ENCODE peak calls at places on chromosomes 13 and 19, in four cellular contexts. One of them, this sample, is unnamed.

GRCh38 chr13:64505511-64505910 is 2724.6 kb downstream of the PCDH9 start:
- DNase-seq in IMR-90: peak
- DNase-seq in H9: no peak
- DNase-seq in H1: no peak
- DNase-seq in this sample: no peak

GRCh38 chr13:74135306-74136088 is 1.3 kb upstream of the KLF12 start:
- DNase-seq in IMR-90: peak
- DNase-seq in H9: peak
- DNase-seq in H1: no peak
- DNase-seq in this sample: peak

GRCh38 chr13:99124695-99125334 is 75.8 kb upstream of the UBAC2 start:
- DNase-seq in IMR-90: peak
- DNase-seq in H9: no peak
- DNase-seq in H1: no peak
- DNase-seq in this sample: no peak

GRCh38 chr19:18529782-18530181 is 7.9 kb upstream of the ELL start:
- DNase-seq in IMR-90: no peak
- DNase-seq in H9: no peak
- DNase-seq in H1: no peak
- DNase-seq in this sample: no peak

GRCh38 chr13:83810136-83810535 is 72.1 kb downstream of the SLITRK1 start:
- DNase-seq in IMR-90: no peak
- DNase-seq in H9: no peak
- DNase-seq in H1: no peak
- DNase-seq in this sample: no peak

GRCh38 chr13:52617070-52618060 is 24.9 kb upstream of the HNRNPA1L2 start:
- DNase-seq in IMR-90: peak
- DNase-seq in H9: peak
- DNase-seq in H1: peak
- DNase-seq in this sample: peak

GRCh38 chr19:7888145-7888825 is at the start of gene LRRC8E:
- DNase-seq in IMR-90: peak
- DNase-seq in H9: peak
- DNase-seq in H1: no peak
- DNase-seq in this sample: peak

GRCh38 chr13:37138169-37138568 is 32.7 kb upstream of the CSNK1A1L start:
- DNase-seq in IMR-90: no peak
- DNase-seq in H9: peak
- DNase-seq in H1: peak
- DNase-seq in this sample: peak

GRCh38 chr19:6700586-6701316 is 19.7 kb downstream of the C3 start:
- DNase-seq in IMR-90: no peak
- DNase-seq in H9: no peak
- DNase-seq in H1: no peak
- DNase-seq in this sample: no peak

GRCh38 chr13:88895261-88895941 is 1224.2 kb downstream of the SLITRK5 start:
- DNase-seq in IMR-90: no peak
- DNase-seq in H9: no peak
- DNase-seq in H1: no peak
- DNase-seq in this sample: no peak

GRCh38 chr19:33402421-33403220 is 29.1 kb downstream of the CEBPG start:
- DNase-seq in IMR-90: no peak
- DNase-seq in H9: no peak
- DNase-seq in H1: no peak
- DNase-seq in this sample: no peak

GRCh38 chr19:14440049-14440448 is 6.9 kb downstream of the PKN1 start:
- DNase-seq in IMR-90: no peak
- DNase-seq in H9: no peak
- DNase-seq in H1: no peak
- DNase-seq in this sample: no peak

GRCh38 chr13:24063281-24063851 is 97.2 kb upstream of the SPATA13 start:
- DNase-seq in IMR-90: no peak
- DNase-seq in H9: no peak
- DNase-seq in H1: no peak
- DNase-seq in this sample: no peak

GRCh38 chr13:52779028-52779612 is 39.5 kb upstream of the CNMD start:
- DNase-seq in IMR-90: no peak
- DNase-seq in H9: no peak
- DNase-seq in H1: no peak
- DNase-seq in this sample: peak

GRCh38 chr19:2032296-2032941 is 16.9 kb upstream of the BTBD2 start:
- DNase-seq in IMR-90: peak
- DNase-seq in H9: peak
- DNase-seq in H1: no peak
- DNase-seq in this sample: no peak

GRCh38 chr13:93320942-93321341 is 94.3 kb downstream of the GPC6 start:
- DNase-seq in IMR-90: peak
- DNase-seq in H9: no peak
- DNase-seq in H1: no peak
- DNase-seq in this sample: no peak

GRCh38 chr13:20825476-20825875 is 51.7 kb upstream of the EEF1AKMT1 start:
- DNase-seq in IMR-90: peak
- DNase-seq in H9: no peak
- DNase-seq in H1: no peak
- DNase-seq in this sample: no peak

GRCh38 chr19:6613711-6614110 is 22.8 kb upstream of the CD70 start:
- DNase-seq in IMR-90: no peak
- DNase-seq in H9: no peak
- DNase-seq in H1: no peak
- DNase-seq in this sample: no peak

GRCh38 chr19:28482221-28482620 is 730.7 kb downstream of the UQCRFS1 start:
- DNase-seq in IMR-90: no peak
- DNase-seq in H9: peak
- DNase-seq in H1: peak
- DNase-seq in this sample: peak

GRCh38 chr19:34661357-34661756 is 15.6 kb downstream of the SCGB2B2 start:
- DNase-seq in IMR-90: no peak
- DNase-seq in H9: no peak
- DNase-seq in H1: no peak
- DNase-seq in this sample: no peak

GRCh38 chr19:11288349-11288748 is 7.6 kb upstream of the TSPAN16 start:
- DNase-seq in IMR-90: peak
- DNase-seq in H9: no peak
- DNase-seq in H1: no peak
- DNase-seq in this sample: no peak

GRCh38 chr13:94006271-94006670 is 473.2 kb downstream of the DCT start:
- DNase-seq in IMR-90: no peak
- DNase-seq in H9: no peak
- DNase-seq in H1: no peak
- DNase-seq in this sample: no peak

GRCh38 chr19:12364391-12365093 is 941 bp downstream of the ZNF442 start:
- DNase-seq in IMR-90: peak
- DNase-seq in H9: peak
- DNase-seq in H1: no peak
- DNase-seq in this sample: peak

GRCh38 chr13:101115762-101116161 is 300.5 kb downstream of the NALCN start:
- DNase-seq in IMR-90: no peak
- DNase-seq in H9: peak
- DNase-seq in H1: no peak
- DNase-seq in this sample: peak

DNA sequence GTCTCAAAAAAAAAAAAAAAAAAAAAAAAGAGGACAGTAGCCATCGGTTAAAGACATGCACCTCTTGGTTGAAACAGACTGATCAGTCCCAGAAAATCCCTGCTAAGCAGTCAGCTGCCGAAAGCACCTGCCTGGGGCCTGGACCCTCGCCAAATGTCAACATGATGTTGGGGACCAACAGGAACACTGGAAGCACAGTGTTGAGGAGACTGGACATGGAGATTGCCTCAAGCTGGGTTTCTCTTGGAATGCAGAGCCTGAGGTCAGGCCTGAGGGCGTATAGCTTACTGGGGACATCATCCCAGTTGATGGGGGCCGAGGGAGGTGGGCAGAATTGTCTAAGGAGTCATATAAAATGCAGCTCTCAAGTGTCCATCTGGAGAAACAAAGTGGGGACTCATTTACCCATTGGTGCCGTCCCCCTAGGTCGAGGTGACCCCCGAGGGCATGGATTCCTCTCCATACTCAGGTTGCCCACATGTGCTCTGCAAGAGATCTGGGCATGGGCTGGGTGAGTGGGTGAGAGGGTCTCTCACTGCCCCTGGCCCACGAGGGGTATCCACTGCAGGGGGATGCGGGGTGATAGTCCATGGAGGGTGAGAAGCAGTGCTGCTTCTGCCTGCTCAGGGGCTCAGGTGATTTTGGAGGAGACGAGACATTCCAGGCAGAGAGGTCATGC is 164.5 kb downstream of the URI1 start:
- DNase-seq in IMR-90: no peak
- DNase-seq in H9: no peak
- DNase-seq in H1: no peak
- DNase-seq in this sample: no peak
- H2BK15ac ChIP-seq in IMR-90: no peak
- H2BK15ac ChIP-seq in H9: no peak
- H2BK15ac ChIP-seq in H1: no peak
- H2BK15ac ChIP-seq in this sample: no peak

DNA sequence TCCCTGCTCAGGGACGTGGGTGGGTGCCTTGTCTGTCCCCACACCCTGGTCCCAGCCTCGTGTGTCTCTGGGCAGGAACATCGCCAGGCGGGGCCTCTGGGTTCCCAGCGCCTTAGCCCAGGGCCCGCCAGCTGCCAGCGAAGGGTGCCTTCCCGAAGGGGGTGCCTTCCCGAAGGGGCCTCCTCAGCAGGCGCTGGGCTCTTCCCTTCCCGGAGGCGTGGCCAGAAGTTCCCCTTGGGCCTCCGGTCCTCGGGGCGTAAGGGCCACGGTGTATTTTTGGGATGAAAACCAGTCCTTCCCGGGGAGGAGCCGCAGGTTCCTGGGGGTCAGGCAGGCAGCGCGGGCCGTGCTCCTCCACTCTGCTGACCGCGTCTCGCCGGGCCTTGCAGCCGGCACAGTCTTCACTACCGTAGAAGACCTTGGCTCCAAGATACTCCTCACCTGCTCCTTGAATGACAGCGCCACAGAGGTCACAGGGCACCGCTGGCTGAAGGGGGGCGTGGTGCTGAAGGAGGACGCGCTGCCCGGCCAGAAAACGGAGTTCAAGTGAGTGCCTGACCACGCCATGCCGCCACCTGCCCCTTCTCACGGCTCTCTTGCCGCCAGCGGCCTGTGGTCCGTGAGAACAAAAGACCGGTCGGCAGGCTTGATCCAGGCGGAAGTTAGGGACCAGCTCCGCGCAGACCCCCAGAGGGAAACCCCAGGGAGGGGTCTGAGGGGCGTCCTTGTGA is 6.9 kb downstream of the BSG start:
- DNase-seq in IMR-90: no peak
- DNase-seq in H9: no peak
- DNase-seq in H1: no peak
- DNase-seq in this sample: no peak
- H4K5ac ChIP-seq in IMR-90: no peak
- H4K5ac ChIP-seq in H9: no peak
- H4K5ac ChIP-seq in H1: no peak
- H4K5ac ChIP-seq in this sample: no peak

DNA sequence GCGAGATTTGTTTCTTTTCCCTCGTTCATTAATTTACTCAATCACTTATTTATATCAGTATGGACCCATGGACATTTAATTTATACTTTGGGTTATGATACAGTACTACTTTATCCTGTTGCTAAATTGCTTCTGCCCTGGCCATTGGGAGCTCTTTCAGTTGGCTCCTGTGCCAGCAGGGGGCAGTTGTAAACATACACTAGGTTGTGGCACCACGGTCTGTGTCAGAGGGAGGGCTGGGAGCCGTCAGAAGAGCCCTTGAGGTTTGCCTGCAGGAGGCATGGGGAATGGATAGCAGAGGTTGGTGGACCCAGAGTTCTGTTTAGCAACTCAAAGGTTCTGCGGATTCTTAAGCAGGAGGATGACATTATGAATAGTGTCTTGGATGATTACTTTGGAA is 94.3 kb downstream of the ERCC5 start:
- DNase-seq in IMR-90: no peak
- DNase-seq in H9: peak
- DNase-seq in H1: peak
- DNase-seq in this sample: peak
- H2BK15ac ChIP-seq in IMR-90: no peak
- H2BK15ac ChIP-seq in H9: no peak
- H2BK15ac ChIP-seq in H1: no peak
- H2BK15ac ChIP-seq in this sample: no peak

GRCh38 chr19:40412866-40413265 is 312 bp downstream of the PRX start:
- DNase-seq in IMR-90: no peak
- DNase-seq in H9: no peak
- DNase-seq in H1: no peak
- DNase-seq in this sample: no peak

GRCh38 chr19:40414536-40415535 is 1.7 kb upstream of the PRX start:
- DNase-seq in IMR-90: no peak
- DNase-seq in H9: no peak
- DNase-seq in H1: no peak
- DNase-seq in this sample: no peak

GRCh38 chr19:40411958-40412499 is 1.1 kb downstream of the PRX start:
- DNase-seq in IMR-90: no peak
- DNase-seq in H9: no peak
- DNase-seq in H1: no peak
- DNase-seq in this sample: no peak

GRCh38 chr19:40411125-40411842 is 1.9 kb downstream of the PRX start:
- DNase-seq in IMR-90: no peak
- DNase-seq in H9: no peak
- DNase-seq in H1: no peak
- DNase-seq in this sample: no peak

DNA sequence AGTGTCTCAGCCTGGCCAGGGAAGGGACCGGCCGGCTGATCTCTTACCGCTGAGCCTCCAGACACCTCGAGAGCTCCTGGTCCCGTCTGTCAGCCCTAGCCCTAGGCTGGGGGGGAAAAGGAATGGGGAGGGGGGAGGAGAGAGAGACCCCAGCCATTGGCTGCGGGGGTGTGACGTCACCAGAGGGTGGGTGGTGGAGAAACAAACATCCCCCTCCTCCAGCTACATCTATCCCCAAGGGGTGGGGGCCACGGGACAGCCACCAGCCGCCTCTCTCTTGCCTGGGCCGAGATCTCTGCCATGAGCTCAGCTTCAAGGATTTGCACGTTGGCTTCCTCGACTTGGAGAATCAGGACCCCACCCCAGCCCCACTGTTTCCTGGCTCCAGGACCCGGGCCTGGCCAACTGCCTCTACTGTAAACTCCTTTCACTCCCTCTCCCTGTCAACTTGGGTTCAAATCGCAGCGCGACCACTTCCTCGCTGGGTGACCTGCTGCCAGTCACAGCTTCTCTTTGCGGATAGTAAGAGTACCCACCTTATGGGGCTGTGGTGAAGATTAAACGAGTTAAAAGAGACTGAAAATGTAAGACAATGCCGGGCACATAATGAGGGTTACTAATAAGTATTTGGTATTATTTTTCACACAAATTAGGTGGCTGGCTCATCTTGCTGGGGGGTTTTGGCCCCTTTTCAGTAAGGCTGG is at the start of gene PRX:
- DNase-seq in IMR-90: no peak
- DNase-seq in H9: peak
- DNase-seq in H1: no peak
- DNase-seq in this sample: peak
- H4K5ac ChIP-seq in IMR-90: no peak
- H4K5ac ChIP-seq in H9: no peak
- H4K5ac ChIP-seq in H1: no peak
- H4K5ac ChIP-seq in this sample: no peak

GRCh38 chr13:42039457-42039945 is 8.9 kb upstream of the DGKH start:
- DNase-seq in IMR-90: no peak
- DNase-seq in H9: no peak
- DNase-seq in H1: no peak
- DNase-seq in this sample: no peak
- H2BK15ac ChIP-seq in IMR-90: no peak
- H2BK15ac ChIP-seq in H9: no peak
- H2BK15ac ChIP-seq in H1: no peak
- H2BK15ac ChIP-seq in this sample: no peak

GRCh38 chr19:47129579-47129978 is 1.1 kb upstream of the SAE1 start:
- DNase-seq in IMR-90: no peak
- DNase-seq in H9: no peak
- DNase-seq in H1: no peak
- DNase-seq in this sample: no peak
- H4K5ac ChIP-seq in IMR-90: no peak
- H4K5ac ChIP-seq in H9: no peak
- H4K5ac ChIP-seq in H1: no peak
- H4K5ac ChIP-seq in this sample: no peak